ENCODE peak calls at places on chromosome 13, in five cellular contexts. H, Y, O, B and E are unnamed samples.

GRCh38 chr13:28301839-28302238 is 163.5 kb downstream of the PAN3 start:
- DNase-seq in H (no peak), Y (no peak), O (no peak), B (no peak), E (no peak)

GRCh38 chr13:79853258-79853657 is 372.3 kb downstream of the NDFIP2 start:
- DNase-seq in H (no peak), Y (no peak), O (no peak), B (no peak), E (no peak)

GRCh38 chr13:44884076-44884729 is 105.1 kb downstream of the NUFIP1 start:
- DNase-seq in H (no peak), Y (no peak), O (no peak), B (no peak), E (no peak)

GRCh38 chr13:98083507-98083906 is 59.4 kb upstream of the FARP1 start:
- DNase-seq in H (no peak), Y (no peak), O (no peak), B (no peak), E (no peak)

GRCh38 chr13:27619093-27619705 is 1.1 kb downstream of the LNX2 start:
- DNase-seq in H (no peak), Y (no peak), O (no peak), B (no peak), E (no peak)

GRCh38 chr13:28336193-28336657 is 158.7 kb downstream of the FLT1 start:
- DNase-seq in H (no peak), Y (peak; percentile 34), O (no peak), B (peak; percentile 21), E (peak; percentile 36)

GRCh38 chr13:51643882-51644281 is 59.6 kb downstream of the WDFY2 start:
- DNase-seq in H (no peak), Y (no peak), O (peak; percentile 28), B (no peak), E (no peak)

GRCh38 chr13:75830842-75831241 is 194.7 kb downstream of the LMO7 start:
- DNase-seq in H (no peak), Y (no peak), O (no peak), B (no peak), E (no peak)

GRCh38 chr13:82751221-82751620 is 1131.1 kb downstream of the SLITRK1 start:
- DNase-seq in H (no peak), Y (no peak), O (no peak), B (no peak), E (no peak)

GRCh38 chr13:46181799-46182490 is at the start of gene LCP1:
- DNase-seq in H (peak; percentile 47), Y (no peak), O (peak; percentile 97), B (no peak), E (no peak)

GRCh38 chr13:40631605-40632004 is 34.8 kb downstream of the FOXO1 start:
- DNase-seq in H (no peak), Y (no peak), O (peak; percentile 69), B (no peak), E (no peak)

GRCh38 chr13:27967736-27968315 is 1.3 kb downstream of the CDX2 start:
- DNase-seq in H (peak; percentile 63), Y (no peak), O (no peak), B (no peak), E (no peak)

GRCh38 chr13:32125746-32126145 is 94.2 kb downstream of the FRY start:
- DNase-seq in H (no peak), Y (no peak), O (no peak), B (no peak), E (no peak)

GRCh38 chr13:100529666-100530065 is 58.9 kb downstream of the GGACT start:
- DNase-seq in H (peak; percentile 35), Y (no peak), O (no peak), B (no peak), E (no peak)

GRCh38 chr13:23384111-23384510 is 49.4 kb downstream of the SACS start:
- DNase-seq in H (no peak), Y (no peak), O (peak; percentile 35), B (no peak), E (no peak)

GRCh38 chr13:23512762-23513395 is 57.3 kb upstream of the TNFRSF19 start:
- DNase-seq in H (no peak), Y (no peak), O (no peak), B (no peak), E (no peak)

GRCh38 chr13:28412981-28413380 is 81.9 kb downstream of the FLT1 start:
- DNase-seq in H (no peak), Y (peak; percentile 78), O (no peak), B (no peak), E (peak; percentile 86)

GRCh38 chr13:48769107-48769704 is 115.5 kb downstream of the CYSLTR2 start:
- DNase-seq in H (peak; percentile 96), Y (peak; percentile 83), O (peak; percentile 88), B (peak; percentile 61), E (peak; percentile 92)

GRCh38 chr13:45511310-45512147 is 46.8 kb downstream of the COG3 start:
- DNase-seq in H (no peak), Y (no peak), O (peak; percentile 75), B (no peak), E (peak; percentile 25)

GRCh38 chr13:46748300-46748699 is 48.7 kb downstream of the ESD start:
- DNase-seq in H (no peak), Y (no peak), O (no peak), B (no peak), E (no peak)

GRCh38 chr13:103299079-103299478 is 232.9 kb upstream of the SLC10A2 start:
- DNase-seq in H (peak; percentile 80), Y (no peak), O (no peak), B (no peak), E (no peak)

GRCh38 chr13:93730780-93731179 is 504.2 kb downstream of the GPC6 start:
- DNase-seq in H (no peak), Y (no peak), O (no peak), B (no peak), E (no peak)

GRCh38 chr13:58488251-58488650 is 856.7 kb downstream of the PCDH17 start:
- DNase-seq in H (peak; percentile 69), Y (no peak), O (no peak), B (no peak), E (no peak)

GRCh38 chr13:36907266-36907665 is 12.8 kb downstream of the SMAD9 start:
- DNase-seq in H (no peak), Y (no peak), O (no peak), B (no peak), E (no peak)

GRCh38 chr13:36907801-36908200 is 12.2 kb downstream of the SMAD9 start:
- DNase-seq in H (no peak), Y (no peak), O (no peak), B (no peak), E (no peak)

GRCh38 chr13:36910545-36910944 is 9.5 kb downstream of the SMAD9 start:
- DNase-seq in H (no peak), Y (no peak), O (no peak), B (no peak), E (no peak)

GRCh38 chr13:36904219-36904618 is 15.8 kb downstream of the SMAD9 start:
- DNase-seq in H (no peak), Y (no peak), O (no peak), B (no peak), E (no peak)

GRCh38 chr13:36905944-36906343 is 14.1 kb downstream of the SMAD9 start:
- DNase-seq in H (no peak), Y (no peak), O (no peak), B (no peak), E (no peak)
- H3K36me3 ChIP-seq in H (no peaks in the 10 kb centered on the region), Y (no peaks in the 10 kb centered on the region), O (no peaks in the 10 kb centered on the region), B (no peaks in the 10 kb centered on the region), E (no peaks in the 10 kb centered on the region)

DNA sequence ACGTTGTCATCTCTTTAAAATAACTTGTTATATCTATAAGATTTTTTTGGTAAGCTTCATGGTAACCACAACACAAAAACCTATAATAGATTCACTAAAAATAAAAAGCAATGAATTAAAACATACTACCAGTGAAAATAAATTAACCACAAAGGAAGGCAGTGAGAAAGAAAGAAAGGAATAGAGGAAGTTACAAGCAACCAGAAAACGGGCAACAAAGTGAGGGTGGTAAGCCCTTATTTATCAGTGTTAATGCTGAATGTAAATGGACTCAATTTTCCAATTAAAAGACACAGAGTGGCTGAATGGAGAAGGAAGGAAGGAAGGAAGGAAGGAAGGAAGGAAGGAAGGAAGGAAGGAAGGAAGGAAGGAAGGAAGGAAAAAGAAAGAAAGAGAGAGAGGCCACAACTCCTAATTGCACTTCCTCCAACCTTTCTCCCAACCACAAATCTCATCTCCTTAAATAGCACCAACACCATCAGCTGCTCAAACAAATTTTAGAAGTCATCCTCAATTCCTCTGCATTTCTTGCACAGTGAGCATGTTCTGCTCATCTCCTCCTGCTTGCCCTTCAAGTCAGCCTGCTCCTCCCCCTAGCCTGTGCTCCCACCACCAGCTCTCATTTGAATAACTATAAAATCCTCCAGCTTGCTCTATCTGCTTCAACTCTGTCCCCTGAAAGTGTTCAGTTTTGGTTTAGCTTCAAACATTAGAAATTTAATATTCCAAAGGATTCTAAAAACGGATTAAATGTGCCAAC is 48.6 kb downstream of the CCNA1 start:
- DNase-seq in H (no peak), Y (no peak), O (no peak), B (no peak), E (no peak)
- H3K36me3 ChIP-seq in H (no peaks in the 10 kb centered on the region), Y (no peaks in the 10 kb centered on the region), O (no peaks in the 10 kb centered on the region), B (no peaks in the 10 kb centered on the region), E (no peaks in the 10 kb centered on the region)

DNA sequence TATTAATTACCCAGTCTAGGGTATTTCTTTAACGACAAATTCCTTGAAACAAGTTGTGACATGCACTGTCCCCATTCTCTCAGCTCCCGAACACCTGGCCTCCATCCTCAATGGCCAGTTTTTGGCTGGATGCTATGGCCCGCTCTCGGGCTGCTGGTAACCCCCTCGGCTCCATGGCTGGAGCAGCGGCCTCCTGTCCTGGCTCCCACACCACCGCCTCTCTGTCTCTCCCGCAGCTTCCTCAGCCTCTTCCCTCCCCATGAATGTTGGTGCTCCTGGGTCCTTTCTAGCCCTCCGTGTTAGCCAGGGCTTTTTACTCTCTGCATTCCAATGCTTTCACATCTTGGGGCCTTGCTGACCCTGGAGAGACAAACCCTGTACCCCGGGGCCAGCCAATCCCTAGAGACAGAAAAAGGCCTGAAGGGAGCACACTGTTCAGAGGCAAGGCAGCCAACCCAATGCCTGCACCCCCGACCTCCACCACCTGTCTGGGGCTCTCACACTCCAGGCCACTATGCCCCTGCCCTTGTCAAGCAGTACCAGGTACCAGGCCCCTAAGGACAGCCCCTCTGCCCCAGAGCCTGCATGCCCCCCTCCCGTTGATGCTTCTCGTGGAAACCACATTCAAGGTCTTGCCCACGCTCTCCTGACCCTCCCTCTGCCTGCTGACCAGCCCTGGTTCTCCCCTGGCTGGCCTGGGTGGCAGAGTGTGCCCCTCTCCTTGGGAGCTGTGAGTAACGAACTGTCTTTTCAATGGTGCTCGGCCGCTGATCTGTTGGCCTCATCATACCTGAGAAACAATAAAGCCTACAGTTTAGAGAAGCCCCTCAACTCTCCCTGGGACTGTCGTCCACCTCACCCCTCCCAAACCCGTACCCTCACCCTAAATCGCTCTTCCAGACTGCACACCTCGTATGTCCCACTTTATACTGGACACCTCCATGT is 86.9 kb upstream of the GPR183 start:
- DNase-seq in H (no peak), Y (no peak), O (no peak), B (no peak), E (no peak)
- H3K36me3 ChIP-seq in H (no peaks in the 10 kb centered on the region), Y (no peaks in the 10 kb centered on the region), O (no peaks in the 10 kb centered on the region), B (no peaks in the 10 kb centered on the region), E (no peaks in the 10 kb centered on the region)

GRCh38 chr13:110627351-110627750 is 12.0 kb downstream of the NAXD start:
- DNase-seq in H (no peak), Y (no peak), O (no peak), B (no peak), E (no peak)

GRCh38 chr13:110625771-110626321 is 10.5 kb downstream of the NAXD start:
- DNase-seq in H (peak; percentile 52), Y (no peak), O (no peak), B (no peak), E (no peak)

GRCh38 chr13:110627761-110628476 is 12.6 kb downstream of the NAXD start:
- DNase-seq in H (peak; percentile 30), Y (no peak), O (no peak), B (no peak), E (no peak)

GRCh38 chr13:110624766-110625756 is 9.7 kb downstream of the NAXD start:
- DNase-seq in H (peak; percentile 48), Y (no peak), O (no peak), B (no peak), E (no peak)

GRCh38 chr13:110626510-110626909 is 11.2 kb downstream of the NAXD start:
- DNase-seq in H (no peak), Y (no peak), O (no peak), B (no peak), E (no peak)
- H3K36me3 ChIP-seq in H (peaks cover 61% of the 10 kb centered on the region), Y (peaks cover 82% of the 10 kb centered on the region), O (peaks cover 40% of the 10 kb centered on the region), B (no peaks in the 10 kb centered on the region), E (peaks cover 11% of the 10 kb centered on the region)